ENCODE peak calls at places on chromosomes 12 and 14, in nine cellular contexts. H is cardiac fibroblast, T is pancreas, L is breast epithelium, E is upper lobe of left lung, P is AG10803, Q is fibroblast of mammary gland, C is AG04449, B is heart right ventricle. A is an unnamed sample.

GRCh38 chr12:50922820-50923219 is 29.5 kb upstream of the HIGD1C start:
- DNase-seq in H (peak; percentile 76), Q (peak; percentile 70), E (no peak), C (no peak), P (peak; percentile 65), B (no peak), L (no peak), T (no peak), A (peak; percentile 4)

GRCh38 chr12:51848843-51849735 is 571 bp upstream of the FIGNL2 start:
- DNase-seq in B (peak; percentile 39), L (no peak), P (no peak), T (no peak), H (no peak), C (no peak), E (no peak), Q (no peak), A (no peak)

GRCh38 chr12:119072463-119072862 is 91.1 kb downstream of the SRRM4 start:
- DNase-seq in P (no peak), E (no peak), Q (no peak), L (no peak), T (no peak), H (no peak), C (no peak), B (no peak), A (no peak)

GRCh38 chr12:70721958-70722357 is 84.7 kb upstream of the PTPRB start:
- DNase-seq in E (no peak), C (no peak), L (no peak), T (no peak), Q (no peak), B (no peak), P (no peak), H (no peak), A (no peak)

GRCh38 chr12:99984271-99985128 is at the start of gene ANKS1B:
- DNase-seq in Q (peak; percentile 39), B (peak; percentile 19), H (peak; percentile 49), P (peak; percentile 20), T (peak; percentile 56), E (peak; percentile 68), L (peak; percentile 61), C (no peak), A (no peak)

GRCh38 chr14:101774006-101774755 is 12.7 kb downstream of the PPP2R5C start:
- DNase-seq in C (no peak), H (no peak), E (no peak), P (no peak), Q (no peak), B (no peak), L (no peak), T (no peak), A (no peak)

GRCh38 chr14:24390696-24391468 is 7.9 kb upstream of the NYNRIN start:
- DNase-seq in C (no peak), Q (peak; percentile 45), H (peak; percentile 11), T (no peak), L (no peak), P (no peak), B (no peak), E (no peak), A (no peak)

GRCh38 chr14:50943943-50944646 is at the start of gene PYGL:
- DNase-seq in T (peak; percentile 77), B (peak; percentile 60), H (peak; percentile 80), Q (peak; percentile 53), L (peak; percentile 54), C (no peak), E (peak; percentile 87), P (peak; percentile 63), A (no peak)

GRCh38 chr14:95111507-95112164 is 45.7 kb downstream of the DICER1 start:
- DNase-seq in T (no peak), B (no peak), P (no peak), H (no peak), C (no peak), Q (no peak), L (no peak), E (no peak), A (no peak)

DNA sequence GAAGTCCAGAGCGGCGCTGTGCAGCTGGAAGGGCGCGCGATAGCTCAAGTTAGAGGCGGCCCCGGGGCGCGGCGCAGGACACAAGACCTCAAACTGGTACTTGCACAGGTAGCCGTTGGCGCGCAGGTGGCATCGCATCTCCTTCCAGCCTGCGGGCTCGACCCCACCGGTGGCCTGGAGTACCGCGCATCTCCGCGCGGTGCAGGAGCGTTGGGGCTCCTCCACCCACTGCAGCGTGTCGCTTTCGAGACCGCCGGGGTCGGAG is 553 bp downstream of the CLEC14A start:
- DNase-seq in E (no peak), L (no peak), B (peak; percentile 15), Q (no peak), P (no peak), H (no peak), T (no peak), C (no peak), A (no peak)
- H3K4me3 ChIP-seq in E (peak overlapping the region; percentile 42), L (peak overlapping the region; percentile 64), B (peak overlapping the region; percentile 69), Q (peak overlapping the region; percentile 31), P (peak overlapping the region; percentile 53), H (peak overlapping the region; percentile 47), T (peak overlapping the region; percentile 23), C (peak overlapping the region; percentile 62), A (peak overlapping the region; percentile 30)

GRCh38 chr12:3085341-3086125 is 8.4 kb downstream of the TSPAN9 start:
- DNase-seq in L (no peak), P (no peak), H (no peak), T (no peak), E (no peak), C (no peak), Q (no peak), B (no peak), A (no peak)
- TF ChIP-seq CTCF in L (no peak), P (no peak), H (no peak), T (no peak), E (no peak), C (no peak), Q (no peak), B (no peak), A (no peak)

DNA sequence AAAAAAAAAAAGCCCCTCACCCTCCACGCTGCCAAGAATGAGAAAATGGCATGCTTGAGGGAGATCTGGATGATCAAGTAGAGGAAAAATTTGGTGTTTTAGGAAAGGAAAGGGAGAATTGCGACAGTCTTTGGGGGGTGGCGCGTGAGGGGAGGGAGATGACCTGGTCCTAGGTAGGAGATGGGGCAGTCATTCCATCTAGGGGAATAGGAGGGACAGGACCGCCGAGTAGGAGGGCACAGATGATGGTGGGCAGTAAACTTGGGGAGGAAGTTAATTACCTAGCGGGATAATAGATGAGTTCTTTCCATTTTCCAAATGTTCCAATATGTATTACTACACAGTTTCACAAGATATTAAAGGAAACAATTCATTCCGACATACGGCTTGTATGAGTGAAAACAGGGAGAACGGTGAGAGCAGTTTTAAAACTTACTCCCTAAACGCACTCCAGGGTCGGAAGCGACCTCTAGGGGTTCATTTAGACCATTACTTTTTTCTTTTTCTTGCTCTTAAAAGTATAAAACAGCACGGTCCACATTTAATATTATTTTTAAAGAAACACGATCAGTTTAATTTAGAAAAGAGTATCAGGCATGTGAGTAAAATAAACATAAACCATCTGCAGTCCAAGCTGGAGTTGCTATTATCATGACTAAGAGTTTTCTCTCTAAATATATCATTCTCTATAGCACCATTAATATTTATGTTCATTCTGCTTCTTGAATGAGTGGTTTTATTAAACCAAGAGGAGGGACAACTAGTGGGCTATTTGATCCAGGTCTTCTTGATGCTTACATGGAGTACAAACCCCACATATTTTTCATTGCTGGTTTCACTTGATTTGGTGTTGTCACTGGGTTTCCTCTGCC is 3.0 kb upstream of the FNTB start:
- DNase-seq in H (peak; percentile 79), B (peak; percentile 29), T (no peak), L (no peak), Q (peak; percentile 67), P (peak; percentile 68), C (peak; percentile 24), E (peak; percentile 38), A (no peak)
- H3K4me3 ChIP-seq in H (peak overlapping the region; percentile 2), B (no peak overlapping the region), T (no peak overlapping the region), L (peak overlapping the region; percentile 52), Q (peak overlapping the region; percentile 18), P (peak overlapping the region; percentile 34), C (peak overlapping the region; percentile 42), E (no peak overlapping the region), A (peak overlapping the region; percentile 24)

DNA sequence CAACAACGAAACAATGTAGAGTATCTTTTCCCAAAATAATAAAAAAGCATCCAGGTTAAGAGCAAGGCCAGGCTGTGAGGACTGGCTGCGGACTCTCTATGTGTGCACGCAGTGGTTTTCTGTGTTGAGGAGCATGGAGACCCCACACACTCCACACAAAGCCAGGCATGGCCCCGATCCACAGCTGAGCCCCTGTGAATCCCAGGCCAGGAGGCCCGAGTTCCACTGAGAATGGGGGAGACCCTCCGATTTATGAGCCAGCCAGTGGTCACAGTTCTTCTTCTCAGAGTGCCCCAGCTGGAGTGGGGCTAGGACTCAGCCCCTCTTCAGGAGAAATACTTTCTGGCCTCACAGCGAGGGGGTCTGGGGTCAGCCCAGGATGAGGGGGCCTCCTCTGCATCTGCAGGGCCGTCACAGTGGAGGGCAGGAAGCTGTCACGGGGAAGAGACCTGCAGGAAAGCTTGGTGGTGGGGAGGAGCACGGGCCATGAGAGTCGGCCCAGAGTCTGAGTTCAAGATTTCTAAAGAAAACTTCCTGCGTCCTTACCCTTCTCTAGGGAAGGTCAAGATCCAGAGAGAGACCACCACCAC is 20.1 kb downstream of the NCKAP5L start:
- DNase-seq in E (no peak), L (peak; percentile 31), P (no peak), C (no peak), H (no peak), Q (no peak), B (no peak), T (no peak), A (no peak)
- TF ChIP-seq CTCF in E (no peak), L (no peak), P (no peak), C (no peak), H (no peak), Q (no peak), B (no peak), T (no peak), A (no peak)

GRCh38 chr12:125068391-125068790 is 3.2 kb downstream of the AACS start:
- DNase-seq in T (no peak), C (no peak), Q (no peak), E (no peak), H (no peak), P (no peak), B (no peak), L (no peak), A (no peak)

GRCh38 chr12:125070661-125071390 is 5.6 kb downstream of the AACS start:
- DNase-seq in P (no peak), L (no peak), B (no peak), Q (no peak), E (no peak), T (no peak), C (no peak), H (no peak), A (no peak)

GRCh38 chr12:125071456-125071855 is 6.2 kb downstream of the AACS start:
- DNase-seq in H (no peak), E (no peak), T (no peak), B (no peak), L (no peak), P (no peak), Q (no peak), C (no peak), A (no peak)

GRCh38 chr12:125070117-125070516 is 4.9 kb downstream of the AACS start:
- DNase-seq in Q (no peak), T (no peak), L (no peak), P (no peak), E (no peak), C (no peak), B (no peak), H (no peak), A (no peak)

DNA sequence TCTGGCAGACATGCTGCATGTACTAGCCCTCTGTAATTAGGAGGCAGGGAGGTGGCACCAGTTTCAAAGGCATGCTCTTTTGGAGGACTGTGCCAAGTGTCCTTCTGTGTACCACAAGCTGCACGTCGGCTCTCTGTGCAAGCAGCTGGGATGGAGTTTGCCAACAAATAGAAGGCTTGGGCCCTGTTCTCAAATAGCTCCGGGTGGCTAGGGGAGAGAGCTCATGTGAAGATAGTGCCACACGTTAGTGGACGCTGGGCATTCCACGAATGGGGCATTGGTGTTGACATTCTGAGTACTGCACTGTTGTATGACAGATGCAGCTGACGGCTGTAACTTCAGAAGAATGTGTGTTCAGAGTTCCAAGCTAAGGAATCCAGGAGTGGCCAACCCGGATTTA is 4.4 kb downstream of the AACS start:
- DNase-seq in P (no peak), E (no peak), C (no peak), L (no peak), Q (no peak), T (no peak), H (no peak), B (no peak), A (no peak)
- H3K4me3 ChIP-seq in P (no peak overlapping the region), E (no peak overlapping the region), C (no peak overlapping the region), L (no peak overlapping the region), Q (no peak overlapping the region), T (no peak overlapping the region), H (no peak overlapping the region), B (no peak overlapping the region), A (no peak overlapping the region)

A was measured in AG09309.